ENCODE peak calls at places on chromosome 3, in six cellular contexts. X, J, Y, D, T and E are unnamed samples. For H3K4me1, the result is how much of the 10 kb centered on the place peaks cover.

GRCh38 chr3:44045476-44046275 is 196.0 kb upstream of the TOPAZ1 start:
- DNase-seq in Y (peak), J (no peak), T (peak), X (no peak), D (peak), E (no peak)

GRCh38 chr3:49673715-49674490 is at the start of gene APEH:
- DNase-seq in J (peak), D (peak), Y (peak), T (peak), X (peak), E (peak)

GRCh38 chr3:168094877-168095610 is 680 bp downstream of the GOLIM4 start:
- DNase-seq in J (peak), Y (peak), D (peak), T (peak), X (peak), E (peak)

GRCh38 chr3:136898954-136899353 is 36.9 kb downstream of the NCK1 start:
- DNase-seq in X (no peak), T (no peak), J (no peak), D (no peak), Y (no peak), E (no peak)

GRCh38 chr3:61030469-61031035 is 220.7 kb downstream of the FHIT start:
- DNase-seq in T (no peak), J (no peak), X (no peak), D (no peak), Y (no peak), E (peak)

GRCh38 chr3:134197681-134198261 is 52.9 kb downstream of the RYK start:
- DNase-seq in Y (no peak), J (no peak), T (no peak), D (peak), X (no peak), E (peak)

GRCh38 chr3:8529738-8530525 is 28.3 kb downstream of the LMCD1 start:
- DNase-seq in T (no peak), D (no peak), J (no peak), X (no peak), Y (no peak), E (no peak)

GRCh38 chr3:38577089-38578080 is 72.1 kb downstream of the SCN5A start:
- DNase-seq in Y (peak), J (no peak), D (no peak), T (peak), X (peak), E (no peak)

GRCh38 chr3:55330355-55330754 is 156.8 kb downstream of the WNT5A start:
- DNase-seq in D (no peak), T (no peak), Y (no peak), J (peak), X (no peak), E (peak)

GRCh38 chr3:35974872-35975271 is 335.5 kb downstream of the ARPP21 start:
- DNase-seq in J (no peak), T (no peak), X (no peak), Y (no peak), D (no peak), E (no peak)

GRCh38 chr3:120450261-120450913 is 405 bp downstream of the FSTL1 start:
- DNase-seq in T (no peak), J (peak), D (no peak), X (no peak), Y (peak), E (peak)

GRCh38 chr3:9776896-9777694 is 7.3 kb upstream of the CAMK1 start:
- DNase-seq in T (no peak), Y (no peak), D (no peak), X (no peak), J (no peak), E (no peak)

GRCh38 chr3:161556533-161556932 is 59.9 kb downstream of the OTOL1 start:
- DNase-seq in T (no peak), J (no peak), X (no peak), Y (no peak), D (peak), E (no peak)

GRCh38 chr3:112640864-112641751 is at the start of gene CCDC80:
- DNase-seq in Y (peak), T (no peak), X (no peak), D (no peak), J (peak), E (peak)

GRCh38 chr3:18415836-18416235 is 9.3 kb downstream of the SATB1 start:
- DNase-seq in Y (no peak), X (no peak), T (no peak), J (no peak), D (no peak), E (no peak)

GRCh38 chr3:187046033-187046432 is 93.3 kb downstream of the RPL39L start:
- DNase-seq in X (no peak), Y (no peak), T (no peak), J (no peak), D (no peak), E (no peak)
- H3K4me1 ChIP-seq in X (under half), Y (half or more), T (under half), J (under half), D (under half), E (under half)

DNA sequence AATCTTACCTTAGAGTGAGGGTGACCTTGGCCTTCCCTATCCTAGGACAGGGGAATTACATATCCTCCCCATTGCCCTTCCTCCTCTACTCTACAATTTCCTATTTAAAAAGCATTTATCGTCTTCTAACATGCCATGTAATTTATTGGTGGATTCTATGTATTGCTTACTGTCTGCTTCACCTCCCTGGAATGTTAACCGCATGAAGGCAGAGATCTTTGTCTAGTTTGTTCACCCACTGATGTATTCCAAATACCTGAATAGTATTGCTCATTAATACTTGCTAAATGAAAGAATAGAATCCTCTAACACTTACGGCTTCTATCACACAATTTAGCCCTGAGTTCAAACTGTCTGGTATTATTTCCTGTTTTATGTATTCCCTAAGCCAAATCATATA is 68.6 kb downstream of the PPARG start:
- DNase-seq in T (no peak), D (no peak), Y (no peak), J (no peak), X (no peak), E (no peak)
- H3K4me1 ChIP-seq in T (under half), D (under half), Y (under half), J (under half), X (under half), E (under half)

GRCh38 chr3:188316723-188317070 is 162.7 kb downstream of the LPP start:
- DNase-seq in D (no peak), Y (no peak), X (no peak), T (no peak), J (no peak), E (no peak)

GRCh38 chr3:188321258-188321657 is 167.3 kb downstream of the LPP start:
- DNase-seq in X (no peak), J (no peak), D (no peak), T (no peak), Y (no peak), E (no peak)

GRCh38 chr3:188322135-188322892 is 168.4 kb downstream of the LPP start:
- DNase-seq in Y (peak), T (no peak), J (no peak), X (no peak), D (no peak), E (peak)

GRCh38 chr3:188320757-188321156 is 166.8 kb downstream of the LPP start:
- DNase-seq in X (no peak), Y (no peak), J (no peak), D (no peak), T (no peak), E (no peak)

GRCh38 chr3:188319569-188319968 is 165.6 kb downstream of the LPP start:
- DNase-seq in T (no peak), Y (no peak), D (no peak), X (no peak), J (no peak), E (peak)
- H3K4me1 ChIP-seq in T (under half), Y (under half), D (under half), X (under half), J (under half), E (under half)

DNA sequence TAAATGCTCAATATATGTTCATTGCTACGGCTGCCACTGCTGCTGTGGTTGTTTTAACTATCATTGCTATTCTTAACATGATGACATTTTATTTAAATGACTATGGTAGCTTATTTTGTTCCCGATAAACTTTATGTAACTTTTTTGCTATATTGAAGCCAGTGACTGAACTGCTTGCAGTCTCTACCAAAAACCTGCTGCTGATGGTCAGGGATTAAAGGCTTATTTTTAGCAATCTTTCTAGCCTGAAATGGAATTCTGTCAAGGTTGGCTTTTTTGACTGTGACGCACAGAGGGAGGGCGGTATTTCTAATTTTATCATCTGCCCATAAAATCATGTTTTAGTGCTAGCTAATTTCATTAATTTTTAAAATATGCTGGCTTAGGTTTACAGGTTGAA is 271.8 kb downstream of the KCNH8 start:
- DNase-seq in J (no peak), X (no peak), D (no peak), Y (no peak), T (no peak), E (no peak)
- H3K4me1 ChIP-seq in J (under half), X (under half), D (under half), Y (under half), T (under half), E (under half)

GRCh38 chr3:52029535-52029934 is 26.8 kb downstream of the DUSP7 start:
- DNase-seq in X (no peak), D (no peak), T (no peak), Y (peak), J (no peak), E (no peak)
- H3K4me1 ChIP-seq in X (under half), D (half or more), T (under half), Y (under half), J (under half), E (under half)